ENCODE peak calls at places on chromosomes 11 and 22, in seven cellular contexts. I, D, Y, V, A, Q and C are unnamed samples.

GRCh38 chr11:10439924-10440323 is 15.1 kb upstream of the AMPD3 start:
- DNase-seq in I (no peak), D (no peak), Y (no peak), V (no peak), A (no peak), Q (no peak), C (no peak)

GRCh38 chr11:30143098-30143705 is 87.6 kb upstream of the FSHB start:
- DNase-seq in I (peak; percentile 16), D (peak; percentile 21), Y (peak; percentile 9), V (peak; percentile 28), A (no peak), Q (peak; percentile 25), C (peak; percentile 72)

GRCh38 chr11:127470485-127470884 is 469.9 kb upstream of the KIRREL3 start:
- DNase-seq in I (no peak), D (peak; percentile 17), Y (no peak), V (peak; percentile 0), A (peak; percentile 49), Q (no peak), C (peak; percentile 13)

GRCh38 chr22:42142771-42143461 is 12.3 kb upstream of the CYP2D6 start:
- DNase-seq in I (no peak), D (no peak), Y (no peak), V (no peak), A (no peak), Q (no peak), C (no peak)

GRCh38 chr11:130051077-130051476 is 18.6 kb upstream of the APLP2 start:
- DNase-seq in I (no peak), D (no peak), Y (no peak), V (no peak), A (no peak), Q (no peak), C (no peak)

GRCh38 chr11:48111941-48112340 is 104.7 kb upstream of the OR4B1 start:
- DNase-seq in I (no peak), D (no peak), Y (no peak), V (no peak), A (peak; percentile 29), Q (no peak), C (no peak)

GRCh38 chr22:23243859-23244689 is 63.8 kb downstream of the BCR start:
- DNase-seq in I (no peak), D (no peak), Y (no peak), V (no peak), A (no peak), Q (no peak), C (no peak)

GRCh38 chr11:46360878-46361277 is 13.6 kb downstream of the DGKZ start:
- DNase-seq in I (no peak), D (no peak), Y (no peak), V (no peak), A (no peak), Q (no peak), C (no peak)

GRCh38 chr11:8384199-8384821 is 120.6 kb upstream of the LMO1 start:
- DNase-seq in I (no peak), D (no peak), Y (no peak), V (peak; percentile 46), A (no peak), Q (no peak), C (no peak)

GRCh38 chr11:117189191-117189940 is 9.8 kb upstream of the TAGLN start:
- DNase-seq in I (no peak), D (no peak), Y (peak; percentile 68), V (no peak), A (no peak), Q (no peak), C (no peak)

GRCh38 chr22:41880653-41881052 is 34.2 kb downstream of the SHISA8 start:
- DNase-seq in I (no peak), D (no peak), Y (no peak), V (no peak), A (no peak), Q (no peak), C (no peak)

GRCh38 chr11:46574656-46575055 is 19.2 kb downstream of the AMBRA1 start:
- DNase-seq in I (no peak), D (no peak), Y (no peak), V (no peak), A (no peak), Q (no peak), C (no peak)

GRCh38 chr11:118892515-118892914 is 8.8 kb downstream of the CXCR5 start:
- DNase-seq in I (no peak), D (no peak), Y (no peak), V (no peak), A (no peak), Q (no peak), C (peak; percentile 64)

GRCh38 chr11:33682446-33682845 is 18.2 kb downstream of the C11orf91 start:
- DNase-seq in I (no peak), D (no peak), Y (no peak), V (no peak), A (no peak), Q (no peak), C (no peak)

GRCh38 chr11:112999518-112999917 is 38.3 kb downstream of the NCAM1 start:
- DNase-seq in I (no peak), D (peak; percentile 30), Y (no peak), V (no peak), A (no peak), Q (no peak), C (no peak)

GRCh38 chr11:133999355-133999754 is 42.6 kb upstream of the IGSF9B start:
- DNase-seq in I (no peak), D (no peak), Y (no peak), V (peak; percentile 8), A (no peak), Q (no peak), C (no peak)

GRCh38 chr11:12098601-12099000 is 11.8 kb upstream of the MICAL2 start:
- DNase-seq in I (no peak), D (no peak), Y (no peak), V (no peak), A (no peak), Q (no peak), C (no peak)

GRCh38 chr11:30549565-30549964 is 36.6 kb downstream of the MPPED2 start:
- DNase-seq in I (no peak), D (no peak), Y (no peak), V (no peak), A (no peak), Q (no peak), C (no peak)

GRCh38 chr11:65429069-65429681 is 6.6 kb downstream of the NEAT1 start:
- DNase-seq in I (no peak), D (no peak), Y (no peak), V (peak; percentile 73), A (no peak), Q (no peak), C (peak; percentile 80)

GRCh38 chr11:58289266-58289665 is 21.2 kb upstream of the OR10W1 start:
- DNase-seq in I (no peak), D (no peak), Y (no peak), V (no peak), A (no peak), Q (no peak), C (no peak)

GRCh38 chr11:113401718-113402117 is 14.1 kb downstream of the ANKK1 start:
- DNase-seq in I (peak; percentile 32), D (peak; percentile 91), Y (no peak), V (no peak), A (no peak), Q (no peak), C (peak; percentile 74)

GRCh38 chr11:119101367-119101758 is 290 bp downstream of the DPAGT1 start:
- DNase-seq in I (no peak), D (peak; percentile 47), Y (no peak), V (peak; percentile 68), A (peak; percentile 85), Q (peak; percentile 38), C (no peak)

GRCh38 chr22:33835196-33835788 is 85.0 kb downstream of the LARGE1 start:
- DNase-seq in I (no peak), D (no peak), Y (no peak), V (no peak), A (no peak), Q (no peak), C (no peak)

GRCh38 chr11:35126000-35126878 is 12.7 kb upstream of the CD44 start:
- DNase-seq in I (no peak), D (no peak), Y (peak; percentile 88), V (no peak), A (no peak), Q (no peak), C (no peak)

GRCh38 chr11:68297812-68298658 is 14.4 kb upstream of the LRP5 start:
- DNase-seq in I (peak; percentile 52), D (peak; percentile 92), Y (no peak), V (peak; percentile 88), A (peak; percentile 96), Q (peak; percentile 98), C (peak; percentile 77)

GRCh38 chr22:50717709-50718351 is 20.2 kb upstream of the ACR start:
- DNase-seq in I (no peak), D (no peak), Y (no peak), V (no peak), A (no peak), Q (no peak), C (no peak)

GRCh38 chr22:27734066-27734465 is 67.5 kb downstream of the MN1 start:
- DNase-seq in I (no peak), D (no peak), Y (no peak), V (no peak), A (no peak), Q (no peak), C (no peak)

GRCh38 chr22:19869497-19870152 is 15.0 kb upstream of the GNB1L start:
- DNase-seq in I (no peak), D (no peak), Y (no peak), V (no peak), A (peak; percentile 45), Q (no peak), C (no peak)

GRCh38 chr11:101475699-101476098 is 108.1 kb downstream of the TRPC6 start:
- DNase-seq in I (no peak), D (no peak), Y (no peak), V (no peak), A (no peak), Q (no peak), C (no peak)

GRCh38 chr11:122898799-122899198 is 16.2 kb downstream of the JHY start:
- DNase-seq in I (no peak), D (no peak), Y (no peak), V (no peak), A (no peak), Q (no peak), C (no peak)

GRCh38 chr22:40396882-40397281 is 26.5 kb downstream of the SGSM3 start:
- DNase-seq in I (no peak), D (peak; percentile 75), Y (no peak), V (no peak), A (peak; percentile 53), Q (no peak), C (peak; percentile 83)
- TF ChIP-seq JUND in I (no peak), D (no peak), Y (no peak), V (no peak), A (no peak), Q (no peak), C (peak; percentile 49)

GRCh38 chr11:108897071-108897481 is 232.2 kb downstream of the DDX10 start:
- DNase-seq in I (peak; percentile 95), D (no peak), Y (no peak), V (no peak), A (no peak), Q (no peak), C (no peak)
- TF ChIP-seq JUND in I (peak; percentile 92), D (no peak), Y (no peak), V (no peak), A (no peak), Q (no peak), C (no peak)

GRCh38 chr11:63602296-63602695 is 11.9 kb downstream of the PLAAT3 start:
- DNase-seq in I (no peak), D (no peak), Y (no peak), V (no peak), A (no peak), Q (no peak), C (no peak)
- TF ChIP-seq JUND in I (no peak), D (no peak), Y (no peak), V (no peak), A (no peak), Q (no peak), C (no peak)

GRCh38 chr11:72231396-72232259 is 7.1 kb downstream of the INPPL1 start:
- DNase-seq in I (no peak), D (no peak), Y (no peak), V (no peak), A (no peak), Q (no peak), C (no peak)
- TF ChIP-seq JUND in I (no peak), D (no peak), Y (no peak), V (no peak), A (no peak), Q (no peak), C (no peak)